ENCODE peak calls at places on chromosomes 4 and X, in six cellular contexts. E is endothelial cell, W is EH, S is cardiac muscle cell, Y is ACHN, T is mammary epithelial cell. R is an unnamed sample.

GRCh38 chr4:122662701-122663100 is 41.8 kb upstream of the IL21 start:
- DNase-seq in E (no peak), W (no peak), S (no peak), Y (no peak), T (no peak), R (no peak)

GRCh38 chr4:4575284-4576211 is 33.7 kb upstream of the STX18 start:
- DNase-seq in E (peak), W (peak), S (peak), Y (peak), T (no peak), R (no peak)

GRCh38 chr4:2469192-2469984 is 482 bp downstream of the RNF4 start:
- DNase-seq in E (peak), W (peak), S (peak), Y (peak), T (peak), R (no peak)

GRCh38 chrX:100874240-100874798 is at the start of gene NOX1:
- DNase-seq in E (no peak), W (no peak), S (no peak), Y (no peak), T (no peak), R (no peak)

GRCh38 chrX:11296051-11296450 is 2.8 kb downstream of the AMELX start:
- DNase-seq in E (no peak), W (no peak), S (no peak), Y (no peak), T (no peak), R (no peak)

GRCh38 chrX:104113237-104113965 is 1.1 kb downstream of the ZCCHC18 start:
- DNase-seq in E (peak), W (peak), S (peak), Y (peak), T (peak), R (peak)

GRCh38 chr4:166293551-166293950 is 420.5 kb downstream of the TLL1 start:
- DNase-seq in E (no peak), W (peak), S (no peak), Y (no peak), T (no peak), R (no peak)

GRCh38 chrX:103275947-103276567 is 493 bp downstream of the TCEAL5 start:
- DNase-seq in E (no peak), W (no peak), S (no peak), Y (no peak), T (no peak), R (no peak)

GRCh38 chr4:123995939-123996338 is 599.3 kb downstream of the SPRY1 start:
- DNase-seq in E (no peak), W (peak), S (no peak), Y (no peak), T (peak), R (no peak)

GRCh38 chr4:5828005-5828391 is 64.9 kb downstream of the CRMP1 start:
- DNase-seq in E (no peak), W (no peak), S (no peak), Y (no peak), T (no peak), R (no peak)

GRCh38 chr4:140125374-140125773 is 28.6 kb downstream of the MAML3 start:
- DNase-seq in E (no peak), W (no peak), S (no peak), Y (no peak), T (no peak), R (no peak)

GRCh38 chr4:110631582-110632505 is 9.0 kb upstream of the PITX2 start:
- DNase-seq in E (peak), W (peak), S (peak), Y (no peak), T (peak), R (no peak)

GRCh38 chrX:10158279-10158939 is 1.6 kb downstream of the CLCN4 start:
- DNase-seq in E (peak), W (no peak), S (peak), Y (no peak), T (no peak), R (no peak)

GRCh38 chr4:159296061-159296460 is 193.2 kb downstream of the RAPGEF2 start:
- DNase-seq in E (no peak), W (peak), S (no peak), Y (no peak), T (peak), R (peak)

GRCh38 chr4:113602829-113603228 is 158.7 kb downstream of the CAMK2D start:
- DNase-seq in E (no peak), W (no peak), S (no peak), Y (no peak), T (no peak), R (no peak)

GRCh38 chr4:165726831-165727230 is 146.2 kb upstream of the TLL1 start:
- DNase-seq in E (no peak), W (peak), S (no peak), Y (no peak), T (peak), R (no peak)

GRCh38 chrX:154374361-154375155 is at the start of gene FLNA:
- DNase-seq in E (peak), W (peak), S (peak), Y (no peak), T (no peak), R (no peak)

GRCh38 chr4:91426725-91427124 is 877.0 kb upstream of the GRID2 start:
- DNase-seq in E (no peak), W (no peak), S (no peak), Y (no peak), T (no peak), R (no peak)

GRCh38 chr4:4659871-4660651 is 118.2 kb upstream of the STX18 start:
- DNase-seq in E (no peak), W (peak), S (no peak), Y (peak), T (peak), R (peak)

GRCh38 chrX:74537011-74537390 is 77.4 kb downstream of the RLIM start:
- DNase-seq in E (peak), W (peak), S (no peak), Y (no peak), T (no peak), R (no peak)

GRCh38 chrX:5650904-5651303 is 577.8 kb downstream of the NLGN4X start:
- DNase-seq in E (no peak), W (no peak), S (no peak), Y (no peak), T (no peak), R (no peak)

GRCh38 chrX:103550415-103551051 is 31.2 kb upstream of the RAB40A start:
- DNase-seq in E (no peak), W (no peak), S (no peak), Y (no peak), T (no peak), R (no peak)

GRCh38 chrX:13220916-13221315 is 98.9 kb downstream of the ATXN3L start:
- DNase-seq in E (no peak), W (peak), S (no peak), Y (peak), T (peak), R (peak)

GRCh38 chr4:107719211-107719926 is 665 bp downstream of the PAPSS1 start:
- DNase-seq in E (no peak), W (peak), S (no peak), Y (peak), T (peak), R (no peak)

GRCh38 chr4:7070729-7071511 is 3.1 kb upstream of the GRPEL1 start:
- DNase-seq in E (peak), W (peak), S (peak), Y (peak), T (peak), R (peak)

GRCh38 chr4:83128235-83128929 is 13.9 kb upstream of the PLAC8 start:
- DNase-seq in E (no peak), W (peak), S (no peak), Y (peak), T (peak), R (peak)

GRCh38 chrX:119015407-119016242 is 41.2 kb downstream of the LONRF3 start:
- DNase-seq in E (no peak), W (peak), S (no peak), Y (peak), T (peak), R (peak)

GRCh38 chr4:67721770-67722597 is 21.0 kb upstream of the UBA6 start:
- DNase-seq in E (no peak), W (peak), S (no peak), Y (peak), T (peak), R (peak)

GRCh38 chr4:7904108-7904516 is 35.5 kb downstream of the AFAP1 start:
- DNase-seq in E (no peak), W (peak), S (peak), Y (no peak), T (no peak), R (no peak)

GRCh38 chr4:98945297-98945850 is 16.4 kb upstream of the EIF4E start:
- DNase-seq in E (no peak), W (peak), S (no peak), Y (no peak), T (no peak), R (no peak)

GRCh38 chrX:112761239-112762207 is 79.1 kb downstream of the AMOT start:
- DNase-seq in E (no peak), W (no peak), S (no peak), Y (no peak), T (no peak), R (no peak)

GRCh38 chr4:27239651-27240050 is 379.0 kb downstream of the STIM2 start:
- DNase-seq in E (no peak), W (no peak), S (no peak), Y (no peak), T (peak), R (no peak)

GRCh38 chrX:141405486-141405877 is 163.2 kb upstream of the SPANXC start:
- DNase-seq in E (no peak), W (no peak), S (no peak), Y (no peak), T (peak), R (peak)

GRCh38 chrX:131617182-131617581 is 73.3 kb downstream of the OR13H1 start:
- DNase-seq in E (no peak), W (no peak), S (no peak), Y (no peak), T (peak), R (peak)

GRCh38 chrX:115362334-115363095 is 73.0 kb downstream of the LUZP4 start:
- DNase-seq in E (no peak), W (peak), S (no peak), Y (no peak), T (peak), R (peak)

GRCh38 chr4:125664091-125664767 is 349.5 kb downstream of the FAT4 start:
- DNase-seq in E (no peak), W (no peak), S (no peak), Y (no peak), T (no peak), R (no peak)